ENCODE peak calls at places on chromosomes 5 and 9, in eight cellular contexts. R, X, A, S, T, F, D and W are unnamed samples.

GRCh38 chr5:114305402-114306207 is 56.3 kb upstream of the KCNN2 start:
- DNase-seq in R (peak; percentile 7), X (peak; percentile 72), A (peak; percentile 34), S (peak; percentile 20), T (peak; percentile 53), F (peak; percentile 55), D (no peak), W (no peak)

GRCh38 chr9:93721417-93721965 is 145.1 kb downstream of the PHF2 start:
- DNase-seq in X (no peak), D (no peak), S (no peak), F (no peak), R (no peak), T (no peak), A (no peak), W (no peak)

GRCh38 chr5:177416334-177416733 is 7.0 kb upstream of the F12 start:
- DNase-seq in S (peak; percentile 14), T (no peak), X (peak; percentile 51), D (no peak), F (no peak), R (no peak), A (peak; percentile 60), W (no peak)

GRCh38 chr9:118782790-118783463 is 586.3 kb downstream of the BRINP1 start:
- DNase-seq in D (no peak), R (no peak), A (no peak), T (no peak), X (no peak), F (no peak), S (no peak), W (no peak)

GRCh38 chr9:9352877-9353481 is 1259.8 kb downstream of the PTPRD start:
- DNase-seq in D (no peak), X (peak; percentile 22), A (peak; percentile 0), S (peak; percentile 5), T (peak; percentile 17), R (peak; percentile 0), F (peak; percentile 36), W (no peak)

GRCh38 chr5:141100243-141100805 is at the start of gene PCDHB3:
- DNase-seq in S (no peak), A (peak; percentile 8), X (peak; percentile 26), D (no peak), R (peak; percentile 15), F (no peak), T (no peak), W (no peak)

GRCh38 chr5:89343666-89344065 is 460.7 kb upstream of the MEF2C start:
- DNase-seq in X (no peak), S (peak; percentile 23), A (no peak), R (peak; percentile 36), T (no peak), D (no peak), F (no peak), W (no peak)

GRCh38 chr5:76546497-76547102 is 76.6 kb downstream of the F2RL2 start:
- DNase-seq in A (no peak), F (no peak), X (no peak), T (no peak), D (no peak), S (no peak), R (no peak), W (peak; percentile 54)

GRCh38 chr9:81182421-81182820 is 506.9 kb downstream of the TLE1 start:
- DNase-seq in R (peak; percentile 54), F (no peak), D (no peak), X (peak; percentile 60), S (peak; percentile 80), T (peak; percentile 13), A (peak; percentile 25), W (no peak)

GRCh38 chr9:978117-978830 is 1.8 kb downstream of the DMRT3 start:
- DNase-seq in D (no peak), S (no peak), T (no peak), R (no peak), A (no peak), X (no peak), F (no peak), W (no peak)

GRCh38 chr9:136262671-136263178 is 17.1 kb upstream of the QSOX2 start:
- DNase-seq in R (no peak), D (no peak), A (no peak), X (no peak), T (no peak), F (no peak), S (no peak), W (no peak)

GRCh38 chr5:158406884-158407790 is 548.2 kb upstream of the CLINT1 start:
- DNase-seq in A (peak; percentile 80), X (peak; percentile 67), R (peak; percentile 94), S (no peak), D (no peak), F (no peak), T (no peak), W (no peak)

GRCh38 chr5:152105085-152105484 is 180.4 kb upstream of the GLRA1 start:
- DNase-seq in A (no peak), S (no peak), X (no peak), R (no peak), F (no peak), D (no peak), T (no peak), W (no peak)

GRCh38 chr5:144697847-144698262 is 527.2 kb downstream of the KCTD16 start:
- DNase-seq in A (peak; percentile 14), X (peak; percentile 96), S (peak; percentile 91), F (no peak), D (no peak), R (peak; percentile 67), T (peak; percentile 5), W (no peak)

GRCh38 chr9:68920921-68921320 is 93.0 kb downstream of the PRKACG start:
- DNase-seq in A (no peak), R (no peak), F (no peak), S (no peak), D (no peak), X (no peak), T (no peak), W (no peak)

GRCh38 chr9:129498451-129499376 is 122.2 kb downstream of the C9orf50 start:
- DNase-seq in T (no peak), S (no peak), D (no peak), F (no peak), A (no peak), R (no peak), X (no peak), W (no peak)

GRCh38 chr9:129496187-129497063 is 124.5 kb downstream of the C9orf50 start:
- DNase-seq in F (peak; percentile 98), R (peak; percentile 57), T (peak; percentile 98), X (peak; percentile 96), S (peak; percentile 96), A (peak; percentile 98), D (peak; percentile 57), W (peak; percentile 56)

GRCh38 chr9:129495422-129496186 is 125.3 kb downstream of the C9orf50 start:
- DNase-seq in S (peak; percentile 88), D (peak; percentile 69), R (peak; percentile 65), F (peak; percentile 95), X (peak; percentile 88), A (peak; percentile 92), T (peak; percentile 96), W (peak; percentile 83)

GRCh38 chr9:129497064-129497836 is 123.7 kb downstream of the C9orf50 start:
- DNase-seq in F (no peak), A (no peak), T (peak; percentile 80), S (no peak), D (no peak), X (no peak), R (no peak), W (no peak)

GRCh38 chr9:129497837-129498450 is 123.0 kb downstream of the C9orf50 start:
- DNase-seq in S (no peak), D (no peak), R (no peak), T (no peak), X (no peak), A (no peak), F (no peak), W (no peak)
- H3K4me3 ChIP-seq in S (peak overlapping the region; percentile 60), D (no peak overlapping the region), R (peak overlapping the region; percentile 71), T (peak overlapping the region; percentile 3), X (peak overlapping the region; percentile 52), A (peak overlapping the region; percentile 58), F (peak overlapping the region; percentile 47), W (no peak overlapping the region)

GRCh38 chr5:132130918-132131715 is 57.5 kb downstream of the CSF2 start:
- DNase-seq in S (no peak), F (no peak), A (no peak), T (no peak), X (no peak), R (no peak), D (no peak), W (no peak)
- H3K36me3 ChIP-seq in S (no peaks in the 10 kb centered on the region), F (no peaks in the 10 kb centered on the region), A (no peaks in the 10 kb centered on the region), T (no peaks in the 10 kb centered on the region), X (no peaks in the 10 kb centered on the region), R (no peaks in the 10 kb centered on the region), D (no peaks in the 10 kb centered on the region), W (no peaks in the 10 kb centered on the region)

GRCh38 chr5:96883871-96884270 is 7.6 kb downstream of the ERAP2 start:
- DNase-seq in D (no peak), X (no peak), T (no peak), A (no peak), S (no peak), F (no peak), R (no peak), W (no peak)

GRCh38 chr5:96884995-96885394 is 8.7 kb downstream of the ERAP2 start:
- DNase-seq in R (no peak), A (no peak), S (no peak), T (no peak), D (no peak), X (no peak), F (no peak), W (no peak)

GRCh38 chr5:96885518-96886338 is 9.4 kb downstream of the ERAP2 start:
- DNase-seq in T (no peak), X (no peak), S (peak; percentile 50), R (no peak), D (no peak), F (no peak), A (no peak), W (peak; percentile 66)

GRCh38 chr5:96880402-96881164 is 4.3 kb downstream of the ERAP2 start:
- DNase-seq in F (no peak), X (peak; percentile 37), S (peak; percentile 81), T (no peak), A (peak; percentile 48), D (no peak), R (peak; percentile 96), W (no peak)

GRCh38 chr5:96881511-96882115 is 5.3 kb downstream of the ERAP2 start:
- DNase-seq in X (peak; percentile 60), F (no peak), S (peak; percentile 92), A (peak; percentile 80), T (peak; percentile 56), D (no peak), R (peak; percentile 86), W (no peak)
- H3K4me3 ChIP-seq in X (no peak overlapping the region), F (no peak overlapping the region), S (no peak overlapping the region), A (no peak overlapping the region), T (no peak overlapping the region), D (peak overlapping the region; percentile 43), R (no peak overlapping the region), W (peak overlapping the region; percentile 78)

DNA sequence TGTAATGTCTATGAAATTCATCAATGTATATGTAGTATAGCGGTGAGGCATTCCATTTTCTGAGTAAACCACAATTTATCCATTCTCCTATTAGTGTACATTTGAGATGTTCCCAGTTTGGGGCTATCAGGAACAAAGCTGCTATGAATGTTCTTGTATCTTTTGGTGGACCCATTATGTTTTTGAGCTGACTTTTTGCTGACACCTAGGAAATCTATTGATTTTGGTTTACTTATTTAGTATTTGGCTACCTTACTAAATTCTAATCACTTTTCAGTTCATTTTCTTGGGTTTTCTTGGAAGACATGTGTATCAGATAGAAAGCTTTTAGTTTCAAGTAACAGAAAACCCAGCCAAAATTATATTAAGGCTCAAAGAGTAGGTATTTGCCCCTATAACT is 13.7 kb downstream of the NSG2 start:
- DNase-seq in D (no peak), X (no peak), R (no peak), S (no peak), T (no peak), A (no peak), F (no peak), W (no peak)
- H3K36me3 ChIP-seq in D (no peaks in the 10 kb centered on the region), X (no peaks in the 10 kb centered on the region), R (no peaks in the 10 kb centered on the region), S (no peaks in the 10 kb centered on the region), T (no peaks in the 10 kb centered on the region), A (no peaks in the 10 kb centered on the region), F (no peaks in the 10 kb centered on the region), W (no peaks in the 10 kb centered on the region)